ENCODE peak calls at places on chromosome X, in six cellular contexts. M is fibroblast of pulmonary artery, J is HCT116, D is cardiac muscle cell, E is osteoblast, Q is psoas muscle. W is an unnamed sample.

GRCh38 chrX:153582896-153583295 is 16.0 kb downstream of the CCNQ start:
- DNase-seq in M (peak), J (no peak), D (peak), E (no peak), Q (no peak), W (peak)

GRCh38 chrX:106698693-106699092 is 27.8 kb upstream of the RNF128 start:
- DNase-seq in M (peak), J (no peak), D (peak), E (peak), Q (no peak), W (no peak)

GRCh38 chrX:47059142-47059874 is 18.9 kb upstream of the RGN start:
- DNase-seq in M (no peak), J (no peak), D (no peak), E (no peak), Q (no peak), W (no peak)

GRCh38 chrX:148380614-148381561 is 119.5 kb upstream of the AFF2 start:
- DNase-seq in M (no peak), J (no peak), D (no peak), E (no peak), Q (no peak), W (peak)

GRCh38 chrX:45621356-45622041 is 420.8 kb upstream of the DIPK2B start:
- DNase-seq in M (peak), J (no peak), D (peak), E (peak), Q (no peak), W (peak)

GRCh38 chrX:2610246-2611170 is 80.6 kb upstream of the CD99 start:
- DNase-seq in M (no peak), J (no peak), D (no peak), E (no peak), Q (no peak), W (no peak)

GRCh38 chrX:23820235-23820782 is 37.3 kb downstream of the SAT1 start:
- DNase-seq in M (no peak), J (peak), D (peak), E (no peak), Q (no peak), W (peak)

GRCh38 chrX:129665916-129666644 is 11.3 kb upstream of the APLN start:
- DNase-seq in M (peak), J (peak), D (peak), E (no peak), Q (no peak), W (no peak)

GRCh38 chrX:153647461-153648357 is 706 bp downstream of the DUSP9 start:
- DNase-seq in M (no peak), J (no peak), D (no peak), E (peak), Q (no peak), W (no peak)

GRCh38 chrX:2252331-2253065 is 248.3 kb downstream of the DHRSX start:
- DNase-seq in M (no peak), J (no peak), D (no peak), E (no peak), Q (no peak), W (no peak)

GRCh38 chrX:298993-299392 is 17.8 kb downstream of the PLCXD1 start:
- DNase-seq in M (no peak), J (no peak), D (no peak), E (no peak), Q (no peak), W (no peak)

GRCh38 chrX:102651242-102651967 is at the start of gene GPRASP1:
- DNase-seq in M (peak), J (no peak), D (peak), E (peak), Q (peak), W (no peak)

GRCh38 chrX:11185861-11186260 is 74.7 kb downstream of the HCCS start:
- DNase-seq in M (no peak), J (no peak), D (no peak), E (no peak), Q (no peak), W (no peak)

GRCh38 chrX:154430916-154431315 is 2.4 kb downstream of the ATP6AP1 start:
- DNase-seq in M (no peak), J (no peak), D (no peak), E (no peak), Q (no peak), W (no peak)

GRCh38 chrX:15816886-15817285 is 26.6 kb downstream of the ZRSR2 start:
- DNase-seq in M (peak), J (no peak), D (peak), E (no peak), Q (no peak), W (peak)

GRCh38 chrX:22429704-22430103 is 157.0 kb downstream of the CBLL2 start:
- DNase-seq in M (no peak), J (no peak), D (no peak), E (no peak), Q (no peak), W (no peak)

GRCh38 chrX:137166591-137166990 is 132.8 kb upstream of the GPR101 start:
- DNase-seq in M (no peak), J (no peak), D (no peak), E (no peak), Q (no peak), W (peak)

GRCh38 chrX:1518512-1518911 is 18.5 kb downstream of the P2RY8 start:
- DNase-seq in M (no peak), J (no peak), D (no peak), E (no peak), Q (no peak), W (no peak)

GRCh38 chrX:136694491-136695087 is 46.6 kb downstream of the CD40LG start:
- DNase-seq in M (peak), J (peak), D (peak), E (peak), Q (no peak), W (peak)

GRCh38 chrX:48559636-48560035 is 14.6 kb upstream of the RBM3 start:
- DNase-seq in M (no peak), J (no peak), D (no peak), E (no peak), Q (no peak), W (no peak)

GRCh38 chrX:38102875-38103274 is 96.5 kb downstream of the SYTL5 start:
- DNase-seq in M (no peak), J (no peak), D (no peak), E (no peak), Q (no peak), W (peak)

GRCh38 chrX:1393871-1394615 is 2.1 kb upstream of the SLC25A6 start:
- DNase-seq in M (no peak), J (no peak), D (no peak), E (no peak), Q (peak), W (no peak)

GRCh38 chrX:39596437-39596836 is 501.3 kb downstream of the BCOR start:
- DNase-seq in M (no peak), J (no peak), D (no peak), E (no peak), Q (no peak), W (no peak)

GRCh38 chrX:93868289-93868985 is 194.4 kb downstream of the FAM133A start:
- DNase-seq in M (peak), J (no peak), D (peak), E (no peak), Q (no peak), W (no peak)

GRCh38 chrX:36867143-36867542 is 141.0 kb upstream of the FAM47C start:
- DNase-seq in M (peak), J (no peak), D (peak), E (peak), Q (no peak), W (peak)

GRCh38 chrX:143306991-143307965 is 210.0 kb downstream of the SPANXN3 start:
- DNase-seq in M (no peak), J (no peak), D (no peak), E (no peak), Q (no peak), W (peak)

GRCh38 chrX:45952030-45952429 is 593.2 kb downstream of the ZNF674 start:
- DNase-seq in M (no peak), J (no peak), D (no peak), E (peak), Q (no peak), W (no peak)

GRCh38 chrX:41720125-41720780 is 3.7 kb upstream of the GPR82 start:
- DNase-seq in M (peak), J (no peak), D (peak), E (no peak), Q (no peak), W (peak)

GRCh38 chrX:51334276-51334675 is 1.7 kb downstream of the NUDT10 start:
- DNase-seq in M (no peak), J (no peak), D (no peak), E (no peak), Q (no peak), W (no peak)

GRCh38 chrX:110004970-110005369 is 2.1 kb downstream of the TMEM164 start:
- DNase-seq in M (no peak), J (no peak), D (no peak), E (no peak), Q (no peak), W (no peak)

GRCh38 chrX:54085666-54086065 is 41.4 kb upstream of the PHF8 start:
- DNase-seq in M (no peak), J (no peak), D (no peak), E (no peak), Q (no peak), W (no peak)

GRCh38 chrX:106707771-106708454 is 18.6 kb upstream of the RNF128 start:
- DNase-seq in M (peak), J (peak), D (peak), E (peak), Q (no peak), W (no peak)

GRCh38 chrX:119488749-119489148 is 20.5 kb downstream of the SLC25A5 start:
- DNase-seq in M (peak), J (no peak), D (peak), E (peak), Q (peak), W (peak)

DNA sequence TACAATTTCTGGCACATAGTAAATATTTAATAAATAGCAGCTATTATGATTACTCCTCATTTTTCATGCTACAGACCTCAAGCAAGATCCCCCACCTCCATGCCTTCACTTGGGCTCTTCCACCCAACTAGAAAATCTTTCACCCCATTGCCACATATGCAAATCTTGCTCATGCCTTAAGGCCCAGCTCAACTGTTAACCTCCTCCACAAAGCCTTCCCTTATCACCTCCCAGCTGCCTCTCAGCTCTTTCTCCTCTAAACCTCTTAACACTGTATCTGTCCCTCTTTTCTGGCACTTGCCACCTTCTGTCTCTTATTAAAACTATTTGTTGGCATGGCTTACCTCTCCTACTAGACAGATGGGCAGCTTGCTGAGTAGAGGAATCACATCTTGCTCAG is 51.5 kb downstream of the PJA1 start:
- DNase-seq in M (no peak), J (no peak), D (peak), E (peak), Q (no peak), W (no peak)
- H3K4me3 ChIP-seq in M (no peak), J (no peak), D (no peak), E (no peak), Q (no peak), W (no peak)

DNA sequence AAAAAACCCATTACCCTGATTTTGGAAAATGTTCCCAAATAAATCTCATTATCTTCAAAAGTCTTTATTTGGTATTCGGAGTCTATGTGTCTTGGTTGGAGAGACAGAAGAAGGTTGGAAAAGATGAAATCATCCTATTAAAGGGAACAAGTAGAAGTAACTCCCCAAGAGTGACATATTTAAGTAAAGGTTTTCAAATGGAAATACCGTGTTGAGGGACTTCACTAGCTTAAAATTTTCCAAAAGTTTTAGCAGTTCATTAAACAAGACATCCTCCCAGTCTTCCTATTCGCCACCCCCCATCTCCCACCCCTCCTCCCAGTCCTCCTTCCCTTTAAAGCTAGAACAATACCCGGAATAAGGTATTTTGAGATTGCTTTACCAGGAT is 62.7 kb upstream of the CCDC160 start:
- DNase-seq in M (no peak), J (no peak), D (no peak), E (peak), Q (no peak), W (no peak)
- TF ChIP-seq CTCF in M (no peak), J (no peak), D (no peak), E (no peak), Q (no peak), W (no peak)

GRCh38 chrX:74924449-74925209 is 623 bp downstream of the NEXMIF start:
- DNase-seq in M (peak), J (no peak), D (peak), E (peak), Q (peak), W (peak)

GRCh38 chrX:74925210-74926088 is at the start of gene NEXMIF:
- DNase-seq in M (peak), J (no peak), D (peak), E (peak), Q (no peak), W (peak)

GRCh38 chrX:74922922-74923321 is 2.3 kb downstream of the NEXMIF start:
- DNase-seq in M (no peak), J (no peak), D (no peak), E (no peak), Q (no peak), W (peak)

GRCh38 chrX:74923942-74924448 is 1.3 kb downstream of the NEXMIF start:
- DNase-seq in M (peak), J (no peak), D (peak), E (no peak), Q (peak), W (peak)
- H3K4me3 ChIP-seq in M (no peak), J (no peak), D (peak), E (no peak), Q (peak), W (peak)

GRCh38 chrX:134908235-134908834 is 82.5 kb upstream of the SMIM10 start:
- DNase-seq in M (peak), J (no peak), D (peak), E (peak), Q (no peak), W (no peak)
- TF ChIP-seq CTCF in M (peak), J (peak), D (peak), E (peak), Q (no peak), W (no peak)

GRCh38 chrX:17294561-17294960 is 80.4 kb upstream of the NHS start:
- DNase-seq in M (no peak), J (no peak), D (no peak), E (no peak), Q (no peak), W (no peak)

GRCh38 chrX:17295788-17296187 is 79.2 kb upstream of the NHS start:
- DNase-seq in M (no peak), J (no peak), D (no peak), E (no peak), Q (no peak), W (no peak)

GRCh38 chrX:17291141-17291900 is 83.7 kb upstream of the NHS start:
- DNase-seq in M (no peak), J (no peak), D (no peak), E (no peak), Q (no peak), W (no peak)

DNA sequence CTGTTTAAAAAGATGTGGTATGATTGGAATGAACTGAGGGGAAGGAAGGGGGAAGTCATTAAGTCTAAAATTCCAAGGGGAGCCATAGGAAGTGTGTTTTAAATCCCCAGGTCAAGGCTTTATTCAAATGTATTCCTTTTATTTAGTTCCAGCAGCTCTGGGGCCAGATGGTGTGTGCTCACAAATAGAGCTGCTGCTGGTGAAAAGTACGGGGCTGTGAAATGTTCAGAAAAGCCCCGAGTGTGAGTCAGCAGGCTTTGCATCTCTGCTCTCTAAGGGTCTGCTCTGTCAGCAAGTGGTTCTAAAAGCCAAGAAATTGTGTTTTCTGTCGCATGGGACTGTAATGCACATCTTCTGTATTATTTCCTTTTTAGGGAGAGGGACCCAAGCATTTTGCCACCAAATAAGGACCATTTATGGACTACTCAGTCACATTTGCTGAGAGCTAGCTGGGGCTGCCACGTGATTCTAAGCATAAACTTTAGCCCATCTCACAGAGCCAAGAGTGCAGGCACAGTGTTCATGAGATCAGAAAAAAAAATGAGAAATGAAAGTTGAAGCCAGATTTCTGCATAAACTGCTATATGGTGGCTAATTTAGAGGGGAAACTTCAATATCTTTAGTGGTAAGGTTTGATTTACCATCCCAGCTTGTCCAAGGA is 82.9 kb upstream of the NHS start:
- DNase-seq in M (no peak), J (no peak), D (peak), E (no peak), Q (no peak), W (no peak)
- H3K4me3 ChIP-seq in M (no peak), J (no peak), D (no peak), E (no peak), Q (no peak), W (no peak)

GRCh38 chrX:8815460-8816065 is 14.4 kb upstream of the FAM9A start:
- DNase-seq in M (peak), J (peak), D (peak), E (peak), Q (no peak), W (peak)
- TF ChIP-seq CTCF in M (peak), J (peak), D (peak), E (peak), Q (peak), W (peak)

GRCh38 chrX:149540133-149540620 is 635 bp upstream of the EOLA1 start:
- DNase-seq in M (peak), J (peak), D (peak), E (peak), Q (peak), W (peak)

GRCh38 chrX:149540621-149541520 is at the start of gene EOLA1:
- DNase-seq in M (peak), J (peak), D (peak), E (peak), Q (peak), W (peak)

GRCh38 chrX:149539283-149540132 is 1.3 kb upstream of the EOLA1 start:
- DNase-seq in M (peak), J (peak), D (peak), E (peak), Q (peak), W (peak)

GRCh38 chrX:149541521-149542047 is 772 bp downstream of the EOLA1 start:
- DNase-seq in M (no peak), J (no peak), D (peak), E (peak), Q (no peak), W (no peak)
- H3K4me3 ChIP-seq in M (peak), J (peak), D (peak), E (peak), Q (peak), W (peak)

GRCh38 chrX:30865020-30865419 is 24.0 kb downstream of the TAB3 start:
- DNase-seq in M (peak), J (no peak), D (peak), E (no peak), Q (no peak), W (peak)
- TF ChIP-seq CTCF in M (no peak), J (peak), D (no peak), E (no peak), Q (no peak), W (peak)

GRCh38 chrX:101383679-101384078 is 2.3 kb downstream of the BTK start:
- DNase-seq in M (no peak), J (no peak), D (no peak), E (peak), Q (no peak), W (peak)
- H3K4me3 ChIP-seq in M (no peak), J (no peak), D (no peak), E (no peak), Q (no peak), W (peak)